ENCODE peak calls at places on chromosomes 2 and 18, in six cellular contexts. One of them, this sample, is unnamed.
A peak's percentile ranks its signal among the peaks of the same experiment; 100 is the strongest.

GRCh38 chr2:43074592-43075053 is 151.8 kb downstream of the ZFP36L2 start:
- DNase-seq in K562: no peak
- DNase-seq in suprapubic skin: no peak
- DNase-seq in breast epithelium: no peak
- DNase-seq in stomach: no peak
- DNase-seq in HepG2: no peak
- DNase-seq in this sample: no peak

GRCh38 chr2:171965238-171965637 is 34.5 kb upstream of the METAP1D start:
- DNase-seq in HepG2: no peak
- DNase-seq in suprapubic skin: no peak
- DNase-seq in breast epithelium: no peak
- DNase-seq in K562: no peak
- DNase-seq in stomach: no peak
- DNase-seq in this sample: no peak

GRCh38 chr18:73848656-73849055 is 299.0 kb downstream of the FBXO15 start:
- DNase-seq in K562: no peak
- DNase-seq in breast epithelium: no peak
- DNase-seq in stomach: no peak
- DNase-seq in HepG2: no peak
- DNase-seq in suprapubic skin: no peak
- DNase-seq in this sample: no peak

GRCh38 chr2:173571021-173571821 is 216.5 kb downstream of the CDCA7 start:
- DNase-seq in HepG2: peak; percentile 26
- DNase-seq in suprapubic skin: no peak
- DNase-seq in stomach: no peak
- DNase-seq in K562: no peak
- DNase-seq in breast epithelium: no peak
- DNase-seq in this sample: no peak

GRCh38 chr18:75538727-75539126 is 111.2 kb upstream of the SMIM21 start:
- DNase-seq in suprapubic skin: no peak
- DNase-seq in K562: no peak
- DNase-seq in breast epithelium: no peak
- DNase-seq in stomach: no peak
- DNase-seq in HepG2: no peak
- DNase-seq in this sample: no peak

GRCh38 chr2:501667-502066 is 175.5 kb downstream of the TMEM18 start:
- DNase-seq in stomach: no peak
- DNase-seq in suprapubic skin: no peak
- DNase-seq in breast epithelium: no peak
- DNase-seq in HepG2: no peak
- DNase-seq in K562: no peak
- DNase-seq in this sample: no peak

GRCh38 chr18:67608909-67609308 is 92.4 kb upstream of the DSEL start:
- DNase-seq in suprapubic skin: no peak
- DNase-seq in K562: no peak
- DNase-seq in HepG2: no peak
- DNase-seq in breast epithelium: no peak
- DNase-seq in stomach: no peak
- DNase-seq in this sample: no peak

GRCh38 chr2:233835230-233836186 is 18.8 kb downstream of the HJURP start:
- DNase-seq in K562: no peak
- DNase-seq in breast epithelium: no peak
- DNase-seq in HepG2: no peak
- DNase-seq in stomach: peak; percentile 11
- DNase-seq in suprapubic skin: peak; percentile 45
- DNase-seq in this sample: peak; percentile 6

GRCh38 chr2:9800975-9801723 is 42.1 kb upstream of the TAF1B start:
- DNase-seq in breast epithelium: peak; percentile 56
- DNase-seq in HepG2: peak; percentile 30
- DNase-seq in stomach: no peak
- DNase-seq in K562: peak; percentile 79
- DNase-seq in suprapubic skin: peak; percentile 83
- DNase-seq in this sample: no peak

GRCh38 chr2:98917031-98917459 is 19.0 kb downstream of the CRACDL start:
- DNase-seq in suprapubic skin: peak; percentile 38
- DNase-seq in breast epithelium: no peak
- DNase-seq in HepG2: no peak
- DNase-seq in stomach: no peak
- DNase-seq in K562: no peak
- DNase-seq in this sample: no peak

GRCh38 chr2:45932278-45932975 is 281.0 kb downstream of the PRKCE start:
- DNase-seq in breast epithelium: no peak
- DNase-seq in suprapubic skin: no peak
- DNase-seq in stomach: no peak
- DNase-seq in HepG2: no peak
- DNase-seq in K562: no peak
- DNase-seq in this sample: no peak
- TF ChIP-seq POLR2AphosphoS5 in breast epithelium: no peak
- TF ChIP-seq POLR2AphosphoS5 in suprapubic skin: no peak
- TF ChIP-seq POLR2AphosphoS5 in stomach: no peak
- TF ChIP-seq POLR2AphosphoS5 in HepG2: no peak
- TF ChIP-seq POLR2AphosphoS5 in K562: no peak
- TF ChIP-seq POLR2AphosphoS5 in this sample: no peak

GRCh38 chr2:189505412-189505953 is 64.2 kb downstream of the WDR75 start:
- DNase-seq in K562: no peak
- DNase-seq in suprapubic skin: no peak
- DNase-seq in stomach: no peak
- DNase-seq in HepG2: no peak
- DNase-seq in breast epithelium: no peak
- DNase-seq in this sample: no peak

GRCh38 chr2:189504238-189504637 is 63.0 kb downstream of the WDR75 start:
- DNase-seq in breast epithelium: no peak
- DNase-seq in HepG2: no peak
- DNase-seq in suprapubic skin: no peak
- DNase-seq in K562: no peak
- DNase-seq in stomach: no peak
- DNase-seq in this sample: no peak

GRCh38 chr2:189511210-189511609 is 69.4 kb downstream of the SLC40A1 start:
- DNase-seq in K562: no peak
- DNase-seq in breast epithelium: no peak
- DNase-seq in suprapubic skin: no peak
- DNase-seq in HepG2: no peak
- DNase-seq in stomach: no peak
- DNase-seq in this sample: no peak

GRCh38 chr2:189501487-189501886 is 60.2 kb downstream of the WDR75 start:
- DNase-seq in HepG2: no peak
- DNase-seq in stomach: no peak
- DNase-seq in K562: no peak
- DNase-seq in breast epithelium: no peak
- DNase-seq in suprapubic skin: no peak
- DNase-seq in this sample: no peak

DNA sequence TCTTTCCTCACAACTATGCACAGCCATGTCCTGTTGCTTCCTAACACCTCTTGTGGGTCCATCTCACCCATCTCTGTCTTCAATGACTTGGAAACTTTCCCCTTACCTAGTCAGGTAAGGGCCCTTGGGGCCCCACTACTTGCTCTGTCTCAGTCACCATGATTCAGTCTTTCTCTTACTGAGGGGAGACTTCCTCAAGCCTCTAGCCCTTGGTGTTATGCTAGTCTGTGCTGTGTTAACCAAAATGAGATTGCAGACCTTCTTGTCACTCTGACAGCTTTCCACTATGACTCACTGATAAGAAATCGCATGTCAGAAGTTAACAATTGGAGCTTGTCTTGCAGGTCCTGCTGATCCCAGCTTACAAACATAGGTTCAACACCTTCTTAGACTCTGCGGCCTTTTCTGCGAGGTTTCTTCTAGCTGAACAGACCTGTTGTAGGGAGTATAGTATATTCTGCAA is 65.3 kb downstream of the WDR75 start:
- DNase-seq in breast epithelium: no peak
- DNase-seq in HepG2: peak; percentile 87
- DNase-seq in suprapubic skin: no peak
- DNase-seq in stomach: peak; percentile 31
- DNase-seq in K562: peak; percentile 57
- DNase-seq in this sample: no peak
- TF ChIP-seq POLR2A in breast epithelium: no peak
- TF ChIP-seq POLR2A in HepG2: no peak
- TF ChIP-seq POLR2A in suprapubic skin: no peak
- TF ChIP-seq POLR2A in stomach: no peak
- TF ChIP-seq POLR2A in K562: no peak
- TF ChIP-seq POLR2A in this sample: no peak

GRCh38 chr2:230661072-230661957 is 51.3 kb upstream of the CAB39 start:
- DNase-seq in breast epithelium: no peak
- DNase-seq in HepG2: no peak
- DNase-seq in K562: no peak
- DNase-seq in stomach: no peak
- DNase-seq in suprapubic skin: no peak
- DNase-seq in this sample: no peak
- H3K27ac ChIP-seq in breast epithelium: peak overlapping the region; percentile 19
- H3K27ac ChIP-seq in HepG2: no peak overlapping the region
- H3K27ac ChIP-seq in K562: peak overlapping the region; percentile 100
- H3K27ac ChIP-seq in stomach: peak overlapping the region; percentile 60
- H3K27ac ChIP-seq in suprapubic skin: no peak overlapping the region
- H3K27ac ChIP-seq in this sample: peak overlapping the region; percentile 52

GRCh38 chr2:11658623-11659475 is 11.1 kb downstream of the NTSR2 start:
- DNase-seq in K562: no peak
- DNase-seq in suprapubic skin: peak; percentile 52
- DNase-seq in stomach: no peak
- DNase-seq in breast epithelium: no peak
- DNase-seq in HepG2: no peak
- DNase-seq in this sample: no peak
- TF ChIP-seq POLR2AphosphoS5 in K562: no peak
- TF ChIP-seq POLR2AphosphoS5 in suprapubic skin: no peak
- TF ChIP-seq POLR2AphosphoS5 in stomach: no peak
- TF ChIP-seq POLR2AphosphoS5 in breast epithelium: no peak
- TF ChIP-seq POLR2AphosphoS5 in HepG2: no peak
- TF ChIP-seq POLR2AphosphoS5 in this sample: no peak

DNA sequence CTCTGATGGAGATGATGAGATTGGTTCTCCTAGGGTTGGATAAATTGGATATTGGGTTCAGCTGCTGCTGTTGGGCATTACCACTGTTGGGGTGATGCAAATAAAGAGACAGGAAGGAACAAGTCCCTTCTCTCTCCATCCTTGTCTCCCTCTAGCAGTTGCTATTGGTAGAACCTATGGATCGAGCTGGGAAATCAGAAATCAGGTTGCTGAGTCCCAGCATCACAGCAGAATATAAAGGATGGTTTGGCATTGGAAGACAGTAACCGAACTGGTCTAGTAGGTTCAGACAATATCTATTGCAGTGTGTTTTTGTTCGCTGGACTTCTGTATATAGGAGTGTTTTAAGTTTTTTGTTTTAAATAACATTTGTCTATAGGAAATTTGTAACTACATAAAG is 8.1 kb downstream of the WDR43 start:
- DNase-seq in breast epithelium: no peak
- DNase-seq in K562: no peak
- DNase-seq in HepG2: no peak
- DNase-seq in suprapubic skin: no peak
- DNase-seq in stomach: no peak
- DNase-seq in this sample: no peak
- TF ChIP-seq POLR2A in breast epithelium: no peak
- TF ChIP-seq POLR2A in K562: peak; percentile 24
- TF ChIP-seq POLR2A in HepG2: no peak
- TF ChIP-seq POLR2A in suprapubic skin: no peak
- TF ChIP-seq POLR2A in stomach: no peak
- TF ChIP-seq POLR2A in this sample: no peak

GRCh38 chr2:217332392-217332791 is 472.5 kb upstream of the TNP1 start:
- DNase-seq in suprapubic skin: no peak
- DNase-seq in K562: no peak
- DNase-seq in breast epithelium: no peak
- DNase-seq in stomach: no peak
- DNase-seq in HepG2: no peak
- DNase-seq in this sample: no peak
- H3K27ac ChIP-seq in suprapubic skin: peak overlapping the region; percentile 18
- H3K27ac ChIP-seq in K562: no peak overlapping the region
- H3K27ac ChIP-seq in breast epithelium: peak overlapping the region; percentile 93
- H3K27ac ChIP-seq in stomach: peak overlapping the region; percentile 39
- H3K27ac ChIP-seq in HepG2: peak overlapping the region; percentile 85
- H3K27ac ChIP-seq in this sample: peak overlapping the region; percentile 73

DNA sequence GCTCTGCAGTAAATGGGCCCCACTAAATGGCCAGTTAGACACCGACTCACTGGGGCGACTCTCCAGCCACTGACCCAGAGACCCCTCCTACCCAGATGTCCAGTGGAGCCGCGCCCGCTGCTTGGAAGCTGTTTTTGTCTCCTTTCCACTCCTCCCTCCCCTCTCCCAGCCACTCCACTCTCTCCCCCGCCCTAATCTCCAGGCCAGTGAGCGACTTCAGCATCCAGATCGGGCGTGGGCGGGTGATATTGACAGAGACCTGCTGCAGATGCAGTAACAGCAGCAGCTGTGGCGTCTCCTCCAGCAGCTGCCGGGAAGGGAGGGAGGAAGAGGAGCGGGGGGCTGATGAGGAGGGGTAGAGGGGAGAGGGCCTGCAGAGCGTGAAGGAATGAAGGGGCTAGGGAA is at the start of gene SCN7A:
- DNase-seq in breast epithelium: peak; percentile 53
- DNase-seq in HepG2: no peak
- DNase-seq in suprapubic skin: peak; percentile 87
- DNase-seq in stomach: no peak
- DNase-seq in K562: peak; percentile 18
- DNase-seq in this sample: peak; percentile 37
- TF ChIP-seq POLR2AphosphoS5 in breast epithelium: no peak
- TF ChIP-seq POLR2AphosphoS5 in HepG2: no peak
- TF ChIP-seq POLR2AphosphoS5 in suprapubic skin: no peak
- TF ChIP-seq POLR2AphosphoS5 in stomach: peak; percentile 20
- TF ChIP-seq POLR2AphosphoS5 in K562: no peak
- TF ChIP-seq POLR2AphosphoS5 in this sample: peak; percentile 42

GRCh38 chr18:3247243-3248061 is at the start of gene MYL12A:
- DNase-seq in breast epithelium: peak; percentile 96
- DNase-seq in K562: peak; percentile 98
- DNase-seq in suprapubic skin: peak; percentile 98
- DNase-seq in stomach: peak; percentile 98
- DNase-seq in HepG2: peak; percentile 96
- DNase-seq in this sample: peak; percentile 98

GRCh38 chr18:3245853-3246635 is 1.6 kb upstream of the MYL12A start:
- DNase-seq in breast epithelium: peak; percentile 86
- DNase-seq in K562: peak; percentile 73
- DNase-seq in suprapubic skin: peak; percentile 96
- DNase-seq in HepG2: peak; percentile 81
- DNase-seq in stomach: peak; percentile 91
- DNase-seq in this sample: peak; percentile 91

GRCh38 chr18:3248062-3248669 is 565 bp downstream of the MYL12A start:
- DNase-seq in K562: no peak
- DNase-seq in breast epithelium: no peak
- DNase-seq in suprapubic skin: no peak
- DNase-seq in stomach: no peak
- DNase-seq in HepG2: no peak
- DNase-seq in this sample: peak; percentile 40

GRCh38 chr18:3246636-3247242 is 862 bp upstream of the MYL12A start:
- DNase-seq in stomach: no peak
- DNase-seq in HepG2: no peak
- DNase-seq in K562: peak; percentile 81
- DNase-seq in breast epithelium: no peak
- DNase-seq in suprapubic skin: no peak
- DNase-seq in this sample: peak; percentile 38

GRCh38 chr18:3245185-3245564 is 2.4 kb upstream of the MYL12A start:
- DNase-seq in K562: no peak
- DNase-seq in stomach: no peak
- DNase-seq in HepG2: no peak
- DNase-seq in suprapubic skin: no peak
- DNase-seq in breast epithelium: no peak
- DNase-seq in this sample: no peak
- TF ChIP-seq POLR2A in K562: no peak
- TF ChIP-seq POLR2A in stomach: no peak
- TF ChIP-seq POLR2A in HepG2: no peak
- TF ChIP-seq POLR2A in suprapubic skin: no peak
- TF ChIP-seq POLR2A in breast epithelium: no peak
- TF ChIP-seq POLR2A in this sample: no peak

GRCh38 chr2:158459161-158460003 is 2.6 kb downstream of the PKP4 start:
- DNase-seq in HepG2: peak; percentile 20
- DNase-seq in breast epithelium: no peak
- DNase-seq in K562: no peak
- DNase-seq in stomach: no peak
- DNase-seq in suprapubic skin: no peak
- DNase-seq in this sample: no peak
- H3K27ac ChIP-seq in HepG2: peak overlapping the region; percentile 97
- H3K27ac ChIP-seq in breast epithelium: peak overlapping the region; percentile 93
- H3K27ac ChIP-seq in K562: no peak overlapping the region
- H3K27ac ChIP-seq in stomach: no peak overlapping the region
- H3K27ac ChIP-seq in suprapubic skin: no peak overlapping the region
- H3K27ac ChIP-seq in this sample: no peak overlapping the region

GRCh38 chr2:218898109-218898878 is 17.6 kb downstream of the WNT10A start:
- DNase-seq in suprapubic skin: peak; percentile 89
- DNase-seq in HepG2: peak; percentile 33
- DNase-seq in K562: peak; percentile 81
- DNase-seq in stomach: peak; percentile 79
- DNase-seq in breast epithelium: no peak
- DNase-seq in this sample: peak; percentile 80
- TF ChIP-seq POLR2AphosphoS5 in suprapubic skin: peak; percentile 32
- TF ChIP-seq POLR2AphosphoS5 in HepG2: no peak
- TF ChIP-seq POLR2AphosphoS5 in K562: no peak
- TF ChIP-seq POLR2AphosphoS5 in stomach: peak; percentile 35
- TF ChIP-seq POLR2AphosphoS5 in breast epithelium: no peak
- TF ChIP-seq POLR2AphosphoS5 in this sample: peak; percentile 18